ENCODE peak calls at places on chromosomes 5 and 9, in four cellular contexts. Z is iris pigment epithelial cell, F is brain microvascular endothelial cell, M is myocyte. U is an unnamed sample.

GRCh38 chr9:70229026-70229425 is 29.8 kb upstream of the SMC5 start:
- DNase-seq in Z (peak; percentile 23), F (no peak), M (peak; percentile 26), U (no peak)

GRCh38 chr9:15509931-15510788 is 610 bp downstream of the PSIP1 start:
- DNase-seq in Z (peak; percentile 22), F (peak; percentile 6), M (peak; percentile 21), U (peak; percentile 86)

GRCh38 chr5:116076496-116076895 is 8.3 kb upstream of the COMMD10 start:
- DNase-seq in Z (no peak), F (no peak), M (no peak), U (no peak)

GRCh38 chr9:115157245-115157674 is 39.3 kb upstream of the TNC start:
- DNase-seq in Z (peak; percentile 80), F (peak; percentile 79), M (peak; percentile 57), U (no peak)

GRCh38 chr9:98142182-98142924 is 23.3 kb upstream of the TRIM14 start:
- DNase-seq in Z (no peak), F (no peak), M (no peak), U (peak; percentile 84)

GRCh38 chr9:107749787-107750444 is 260.3 kb upstream of the KLF4 start:
- DNase-seq in Z (peak; percentile 95), F (peak; percentile 83), M (peak; percentile 95), U (no peak)

GRCh38 chr9:112548836-112549235 is 62.2 kb downstream of the KIAA1958 start:
- DNase-seq in Z (peak; percentile 83), F (peak; percentile 43), M (no peak), U (no peak)

GRCh38 chr5:107781451-107781850 is 110.7 kb upstream of the EFNA5 start:
- DNase-seq in Z (peak; percentile 24), F (peak; percentile 22), M (peak; percentile 78), U (peak; percentile 44)

GRCh38 chr9:1460143-1460769 is 410.1 kb downstream of the DMRT2 start:
- DNase-seq in Z (no peak), F (no peak), M (no peak), U (peak; percentile 45)

GRCh38 chr5:146082798-146083197 is 22.6 kb downstream of the PLAC8L1 start:
- DNase-seq in Z (no peak), F (no peak), M (no peak), U (no peak)

GRCh38 chr9:95349109-95350038 is 31.9 kb upstream of the FANCC start:
- DNase-seq in Z (no peak), F (no peak), M (no peak), U (peak; percentile 53)

GRCh38 chr5:176675676-176676360 is 28.5 kb downstream of the TSPAN17 start:
- DNase-seq in Z (peak; percentile 39), F (peak; percentile 37), M (peak; percentile 27), U (peak; percentile 49)

GRCh38 chr5:62691946-62692345 is 113.3 kb downstream of the LRRC70 start:
- DNase-seq in Z (no peak), F (no peak), M (no peak), U (no peak)

GRCh38 chr5:93637697-93638096 is 54.7 kb downstream of the NR2F1 start:
- DNase-seq in Z (no peak), F (no peak), M (no peak), U (no peak)

GRCh38 chr5:11468334-11469039 is 435.8 kb downstream of the CTNND2 start:
- DNase-seq in Z (no peak), F (no peak), M (no peak), U (no peak)

GRCh38 chr5:84634256-84634655 is 249.6 kb upstream of the EDIL3 start:
- DNase-seq in Z (no peak), F (peak; percentile 4), M (no peak), U (peak; percentile 40)

GRCh38 chr9:97109194-97109811 is 70.4 kb upstream of the CTSV start:
- DNase-seq in Z (peak; percentile 36), F (peak; percentile 35), M (peak; percentile 62), U (peak; percentile 82)

GRCh38 chr5:160749682-160750081 is 102.3 kb downstream of the ATP10B start:
- DNase-seq in Z (no peak), F (no peak), M (no peak), U (peak; percentile 33)

GRCh38 chr9:85237478-85237877 is 504.3 kb downstream of the AGTPBP1 start:
- DNase-seq in Z (no peak), F (no peak), M (no peak), U (no peak)

U was measured in NCI-H69.